ENCODE peak calls at places on chromosome X, in five cellular contexts. Z is heart left ventricle, N is mesenchymal stem cell, Y is A673, A is mammary epithelial cell. K is an unnamed sample.

GRCh38 chrX:118726887-118727685 is at the start of gene IL13RA1:
- DNase-seq in Z (peak; percentile 84), N (peak; percentile 83), Y (peak; percentile 79), A (peak; percentile 84), K (peak; percentile 86)

GRCh38 chrX:37815366-37815765 is 32.0 kb downstream of the DYNLT3 start:
- DNase-seq in Z (no peak), N (no peak), Y (no peak), A (no peak), K (no peak)

GRCh38 chrX:152819732-152820131 is 10.8 kb downstream of the CETN2 start:
- DNase-seq in Z (no peak), N (no peak), Y (no peak), A (peak; percentile 39), K (no peak)

GRCh38 chrX:102155806-102156179 is at the start of gene BEX5:
- DNase-seq in Z (peak; percentile 59), N (no peak), Y (peak; percentile 67), A (no peak), K (no peak)

GRCh38 chrX:19707472-19707871 is 179.9 kb downstream of the SH3KBP1 start:
- DNase-seq in Z (no peak), N (peak; percentile 39), Y (no peak), A (no peak), K (no peak)

GRCh38 chrX:68599256-68600152 is 48.0 kb upstream of the STARD8 start:
- DNase-seq in Z (no peak), N (peak; percentile 14), Y (peak; percentile 5), A (no peak), K (peak; percentile 6)

GRCh38 chrX:20372533-20372932 is 105.8 kb upstream of the RPS6KA3 start:
- DNase-seq in Z (no peak), N (peak; percentile 49), Y (no peak), A (peak; percentile 14), K (no peak)

GRCh38 chrX:36963852-36964251 is 44.3 kb upstream of the FAM47C start:
- DNase-seq in Z (no peak), N (no peak), Y (no peak), A (no peak), K (no peak)

GRCh38 chrX:129678176-129678880 is 23.6 kb upstream of the APLN start:
- DNase-seq in Z (peak; percentile 57), N (no peak), Y (peak; percentile 26), A (no peak), K (no peak)

GRCh38 chrX:65034292-65034640 is 58.0 kb upstream of the ZC4H2 start:
- DNase-seq in Z (no peak), N (no peak), Y (no peak), A (no peak), K (no peak)

GRCh38 chrX:135893294-135893817 is at the start of the genes CT45A10 and SAGE1:
- DNase-seq in Z (no peak), N (no peak), Y (no peak), A (no peak), K (no peak)

GRCh38 chrX:56788229-56788628 is 59.2 kb downstream of the NBDY start:
- DNase-seq in Z (no peak), N (no peak), Y (no peak), A (no peak), K (no peak)

GRCh38 chrX:144075432-144075831 is 191.6 kb downstream of the UBE2NL start:
- DNase-seq in Z (no peak), N (no peak), Y (no peak), A (no peak), K (no peak)
- H3K9me3 ChIP-seq in Z (peaks cover 6% of the 10 kb centered on the region), N (peaks cover 28% of the 10 kb centered on the region), Y (peaks cover 26% of the 10 kb centered on the region), A (peaks cover 5% of the 10 kb centered on the region), K (no peaks in the 10 kb centered on the region)

GRCh38 chrX:73852022-73852421 is 289.0 kb downstream of the CHIC1 start:
- DNase-seq in Z (no peak), N (no peak), Y (no peak), A (no peak), K (no peak)
- H3K4me3 ChIP-seq in Z (no peak overlapping the region), N (peak overlapping the region; percentile 85), Y (peak overlapping the region; percentile 62), A (peak overlapping the region; percentile 76), K (no peak overlapping the region)

GRCh38 chrX:81866873-81867272 is 665.0 kb downstream of the SH3BGRL start:
- DNase-seq in Z (no peak), N (no peak), Y (no peak), A (no peak), K (no peak)
- H3K9me3 ChIP-seq in Z (peaks cover 13% of the 10 kb centered on the region), N (peaks cover 23% of the 10 kb centered on the region), Y (peaks cover 20% of the 10 kb centered on the region), A (peaks cover 41% of the 10 kb centered on the region), K (no peaks in the 10 kb centered on the region)

GRCh38 chrX:125203379-125203736 is 116.3 kb upstream of the TEX13C start:
- DNase-seq in Z (no peak), N (no peak), Y (peak; percentile 17), A (no peak), K (no peak)
- H3K4me3 ChIP-seq in Z (peak overlapping the region; percentile 45), N (peak overlapping the region; percentile 76), Y (peak overlapping the region; percentile 72), A (no peak overlapping the region), K (no peak overlapping the region)

GRCh38 chrX:10240918-10241317 is 84.1 kb downstream of the CLCN4 start:
- DNase-seq in Z (no peak), N (peak; percentile 39), Y (no peak), A (peak; percentile 76), K (no peak)

GRCh38 chrX:10245901-10246696 is 89.3 kb downstream of the CLCN4 start:
- DNase-seq in Z (no peak), N (no peak), Y (no peak), A (no peak), K (no peak)

GRCh38 chrX:10245219-10245618 is 88.4 kb downstream of the CLCN4 start:
- DNase-seq in Z (no peak), N (no peak), Y (no peak), A (no peak), K (no peak)

GRCh38 chrX:10242036-10242435 is 85.3 kb downstream of the CLCN4 start:
- DNase-seq in Z (no peak), N (no peak), Y (no peak), A (no peak), K (no peak)

DNA sequence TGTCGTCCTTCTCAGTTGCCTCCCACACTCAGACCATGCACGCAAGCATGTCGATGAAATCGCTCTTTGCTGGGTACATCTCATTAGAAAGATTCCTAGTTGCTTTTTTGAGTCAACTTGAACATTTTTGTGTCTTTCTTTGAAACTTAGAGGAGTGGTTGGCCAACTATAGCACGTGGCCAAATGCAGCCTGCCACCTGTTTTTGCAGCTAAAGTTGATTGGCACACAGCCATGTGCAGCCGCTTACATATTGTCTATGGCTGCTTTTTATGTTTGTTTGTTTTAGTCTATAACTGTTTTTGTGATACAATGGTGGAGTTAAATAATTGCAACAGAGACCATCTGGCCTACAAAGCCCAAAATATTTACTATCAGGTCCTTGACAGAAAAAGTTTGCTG is 86.3 kb downstream of the CLCN4 start:
- DNase-seq in Z (no peak), N (no peak), Y (no peak), A (no peak), K (peak; percentile 57)
- H3K9me3 ChIP-seq in Z (no peaks in the 10 kb centered on the region), N (no peaks in the 10 kb centered on the region), Y (no peaks in the 10 kb centered on the region), A (no peaks in the 10 kb centered on the region), K (peaks cover 2% of the 10 kb centered on the region)

DNA sequence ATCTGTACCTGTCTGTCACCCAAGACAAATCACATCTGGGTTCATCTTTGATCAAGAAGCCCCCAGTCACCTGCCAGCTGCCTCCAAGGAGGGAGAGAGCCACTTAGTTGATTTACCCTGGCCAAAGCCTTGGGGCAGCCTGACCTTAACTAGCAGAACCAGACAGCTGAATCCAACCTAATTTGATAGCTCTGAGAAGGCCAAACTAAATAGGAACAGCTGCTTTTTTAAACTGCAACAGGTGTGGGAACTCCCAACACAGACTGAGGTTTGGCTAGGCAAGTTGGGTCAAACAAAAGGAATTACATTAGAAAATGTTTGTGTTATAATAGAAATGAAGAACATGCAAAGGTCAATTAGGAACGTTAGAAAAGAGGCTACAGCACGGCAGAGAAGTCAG is 375.7 kb downstream of the NLGN4X start:
- DNase-seq in Z (no peak), N (no peak), Y (no peak), A (no peak), K (peak; percentile 77)
- H3K4me3 ChIP-seq in Z (no peak overlapping the region), N (no peak overlapping the region), Y (no peak overlapping the region), A (no peak overlapping the region), K (no peak overlapping the region)

GRCh38 chrX:149495573-149496071 is 9.5 kb downstream of the IDS start:
- DNase-seq in Z (peak; percentile 50), N (peak; percentile 89), Y (peak; percentile 4), A (peak; percentile 86), K (no peak)

GRCh38 chrX:149498767-149499166 is 6.3 kb downstream of the IDS start:
- DNase-seq in Z (no peak), N (no peak), Y (no peak), A (no peak), K (no peak)

GRCh38 chrX:149497626-149498025 is 7.5 kb downstream of the IDS start:
- DNase-seq in Z (no peak), N (no peak), Y (no peak), A (peak; percentile 85), K (no peak)

GRCh38 chrX:149494844-149495565 is 10.1 kb downstream of the IDS start:
- DNase-seq in Z (no peak), N (no peak), Y (no peak), A (peak; percentile 39), K (no peak)

GRCh38 chrX:149497054-149497453 is 8.1 kb downstream of the IDS start:
- DNase-seq in Z (no peak), N (no peak), Y (no peak), A (no peak), K (no peak)
- H3K9me3 ChIP-seq in Z (no peaks in the 10 kb centered on the region), N (no peaks in the 10 kb centered on the region), Y (no peaks in the 10 kb centered on the region), A (no peaks in the 10 kb centered on the region), K (no peaks in the 10 kb centered on the region)

GRCh38 chrX:34655496-34656258 is 1.4 kb downstream of the TMEM47 start:
- DNase-seq in Z (no peak), N (peak; percentile 34), Y (peak; percentile 21), A (peak; percentile 15), K (peak; percentile 17)
- H3K4me3 ChIP-seq in Z (peak overlapping the region; percentile 74), N (peak overlapping the region; percentile 84), Y (peak overlapping the region; percentile 61), A (peak overlapping the region; percentile 61), K (peak overlapping the region; percentile 84)

GRCh38 chrX:138485224-138485623 is 226.3 kb downstream of the FGF13 start:
- DNase-seq in Z (no peak), N (no peak), Y (no peak), A (no peak), K (no peak)

GRCh38 chrX:138484451-138484850 is 227.1 kb downstream of the FGF13 start:
- DNase-seq in Z (no peak), N (no peak), Y (no peak), A (no peak), K (no peak)

GRCh38 chrX:138481649-138482048 is 229.9 kb downstream of the FGF13 start:
- DNase-seq in Z (no peak), N (no peak), Y (no peak), A (no peak), K (no peak)

GRCh38 chrX:138487866-138488265 is 223.7 kb downstream of the FGF13 start:
- DNase-seq in Z (no peak), N (no peak), Y (peak; percentile 9), A (no peak), K (peak; percentile 19)

DNA sequence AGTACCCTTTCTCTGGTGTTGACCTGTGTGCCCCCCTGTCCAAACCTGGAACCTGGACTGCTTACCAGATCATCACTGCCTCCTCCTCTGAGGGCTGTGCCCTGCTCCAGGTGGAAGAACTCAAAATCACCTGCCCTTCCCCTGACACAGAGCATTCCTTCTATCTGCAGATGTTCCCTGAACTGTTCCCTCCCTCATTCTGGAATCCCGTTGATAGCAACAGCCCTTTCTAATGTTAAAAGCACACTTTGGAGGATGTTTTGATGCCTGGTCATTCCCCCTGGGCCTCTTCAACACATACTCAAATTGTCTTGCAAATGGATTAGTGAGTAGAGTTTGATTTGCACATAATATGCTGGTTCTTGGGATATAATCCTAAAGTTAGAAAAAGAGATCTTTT is 225.8 kb downstream of the FGF13 start:
- DNase-seq in Z (no peak), N (no peak), Y (no peak), A (no peak), K (no peak)
- H3K9me3 ChIP-seq in Z (no peaks in the 10 kb centered on the region), N (no peaks in the 10 kb centered on the region), Y (no peaks in the 10 kb centered on the region), A (peaks cover 42% of the 10 kb centered on the region), K (no peaks in the 10 kb centered on the region)

K was measured in SJCRH30.